ENCODE peak calls at places on chromosomes 7 and 10, in five cellular contexts. T is A549, D is IMR-90, I is GM12878, E is K562. H is an unnamed sample.

GRCh38 chr10:122029503-122030199 is 40.7 kb downstream of the TACC2 start:
- DNase-seq in T (peak; percentile 53), D (no peak), I (no peak), E (no peak), H (no peak)

GRCh38 chr7:130595986-130596385 is 72.6 kb downstream of the COPG2 start:
- DNase-seq in T (peak; percentile 3), D (peak; percentile 2), I (no peak), E (no peak), H (no peak)

GRCh38 chr10:7484456-7485266 is 73.8 kb upstream of the SFMBT2 start:
- DNase-seq in T (no peak), D (no peak), I (peak; percentile 91), E (no peak), H (peak; percentile 47)

GRCh38 chr7:116216956-116217570 is 6.7 kb downstream of the TES start:
- DNase-seq in T (peak; percentile 39), D (peak; percentile 61), I (no peak), E (no peak), H (no peak)

GRCh38 chr10:115129752-115130151 is 36.6 kb downstream of the ATRNL1 start:
- DNase-seq in T (peak; percentile 23), D (peak; percentile 37), I (no peak), E (no peak), H (peak; percentile 13)

GRCh38 chr7:82323806-82324205 is 119.8 kb downstream of the CACNA2D1 start:
- DNase-seq in T (no peak), D (peak; percentile 38), I (no peak), E (no peak), H (no peak)

GRCh38 chr7:64559206-64559605 is 3.7 kb downstream of the ZNF680 start:
- DNase-seq in T (peak; percentile 29), D (no peak), I (no peak), E (no peak), H (no peak)

GRCh38 chr10:51999089-51999488 is 299.7 kb upstream of the CSTF2T start:
- DNase-seq in T (no peak), D (no peak), I (no peak), E (no peak), H (peak; percentile 12)

GRCh38 chr7:89998554-89998953 is 155.7 kb upstream of the STEAP1 start:
- DNase-seq in T (no peak), D (no peak), I (no peak), E (no peak), H (no peak)

GRCh38 chr7:124399941-124400340 is 365.7 kb downstream of the GPR37 start:
- DNase-seq in T (no peak), D (no peak), I (no peak), E (no peak), H (no peak)

GRCh38 chr7:83001362-83002040 is 161.2 kb downstream of the PCLO start:
- DNase-seq in T (no peak), D (no peak), I (no peak), E (no peak), H (no peak)

GRCh38 chr7:39741942-39742623 is 118.7 kb downstream of the RALA start:
- DNase-seq in T (peak; percentile 75), D (peak; percentile 41), I (no peak), E (peak; percentile 50), H (peak; percentile 37)

GRCh38 chr10:124728071-124728829 is 15.9 kb downstream of the FAM53B start:
- DNase-seq in T (no peak), D (peak; percentile 46), I (no peak), E (no peak), H (no peak)

GRCh38 chr7:107133396-107133795 is 35.4 kb upstream of the HBP1 start:
- DNase-seq in T (no peak), D (no peak), I (no peak), E (no peak), H (no peak)

GRCh38 chr10:7986851-7987250 is 67.6 kb upstream of the GATA3 start:
- DNase-seq in T (no peak), D (peak; percentile 58), I (no peak), E (no peak), H (no peak)

GRCh38 chr10:91536101-91536500 is 96.8 kb downstream of the PPP1R3C start:
- DNase-seq in T (no peak), D (peak; percentile 72), I (no peak), E (no peak), H (no peak)

GRCh38 chr7:115585015-115585655 is 445.4 kb downstream of the TFEC start:
- DNase-seq in T (peak; percentile 15), D (peak; percentile 29), I (no peak), E (no peak), H (no peak)

GRCh38 chr7:155807805-155808550 is 4.3 kb downstream of the SHH start:
- DNase-seq in T (no peak), D (no peak), I (no peak), E (no peak), H (no peak)

GRCh38 chr10:93032105-93032808 is 28.3 kb upstream of the CYP26C1 start:
- DNase-seq in T (no peak), D (no peak), I (no peak), E (no peak), H (no peak)

GRCh38 chr7:116527521-116527920 is 2.7 kb downstream of the CAV1 start:
- DNase-seq in T (no peak), D (peak; percentile 56), I (no peak), E (no peak), H (no peak)

GRCh38 chr10:67492317-67493019 is 203.5 kb downstream of the CTNNA3 start:
- DNase-seq in T (peak; percentile 34), D (peak; percentile 1), I (no peak), E (no peak), H (no peak)

GRCh38 chr7:43954524-43955228 is 28.4 kb downstream of the UBE2D4 start:
- DNase-seq in T (peak; percentile 65), D (peak; percentile 75), I (peak; percentile 7), E (peak; percentile 51), H (peak; percentile 81)

GRCh38 chr10:102850025-102850518 is 4.0 kb upstream of the BORCS7 start:
- DNase-seq in T (no peak), D (no peak), I (no peak), E (no peak), H (no peak)
- TF ChIP-seq RCOR1 in T (no peak), D (no peak), I (no peak), E (no peak), H (no peak)

GRCh38 chr10:5641501-5641900 is 24.9 kb downstream of the ASB13 start:
- DNase-seq in T (no peak), D (no peak), I (no peak), E (no peak), H (no peak)
- TF ChIP-seq RFX5 in T (no peak), D (no peak), I (no peak), E (no peak), H (no peak)

GRCh38 chr10:3783313-3783689 is 1.7 kb downstream of the KLF6 start:
- DNase-seq in T (peak; percentile 48), D (peak; percentile 86), I (peak; percentile 60), E (no peak), H (peak; percentile 73)
- TF ChIP-seq RCOR1 in T (no peak), D (no peak), I (no peak), E (no peak), H (no peak)

DNA sequence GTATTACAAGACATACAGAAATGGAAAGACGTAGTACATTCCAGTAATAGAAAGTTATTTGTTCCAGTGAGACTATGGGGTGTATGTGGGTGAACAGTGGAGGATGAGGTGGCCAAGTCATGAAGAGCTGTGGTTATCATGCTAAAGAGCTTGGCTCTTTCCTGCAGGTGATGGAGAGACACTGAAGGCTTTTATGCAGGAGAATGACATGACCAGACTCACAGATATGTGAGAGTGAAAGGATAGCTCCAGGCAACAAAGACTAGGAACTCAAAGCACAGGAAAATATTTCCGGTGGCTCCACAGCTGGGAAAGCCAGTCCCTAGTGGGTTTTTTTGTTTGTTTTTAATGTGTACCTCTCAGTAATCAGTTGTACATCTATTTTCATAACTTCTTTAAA is 133.5 kb downstream of the TSPAN12 start:
- DNase-seq in T (no peak), D (no peak), I (no peak), E (no peak), H (no peak)
- TF ChIP-seq RFX5 in T (no peak), D (no peak), I (no peak), E (no peak), H (no peak)

DNA sequence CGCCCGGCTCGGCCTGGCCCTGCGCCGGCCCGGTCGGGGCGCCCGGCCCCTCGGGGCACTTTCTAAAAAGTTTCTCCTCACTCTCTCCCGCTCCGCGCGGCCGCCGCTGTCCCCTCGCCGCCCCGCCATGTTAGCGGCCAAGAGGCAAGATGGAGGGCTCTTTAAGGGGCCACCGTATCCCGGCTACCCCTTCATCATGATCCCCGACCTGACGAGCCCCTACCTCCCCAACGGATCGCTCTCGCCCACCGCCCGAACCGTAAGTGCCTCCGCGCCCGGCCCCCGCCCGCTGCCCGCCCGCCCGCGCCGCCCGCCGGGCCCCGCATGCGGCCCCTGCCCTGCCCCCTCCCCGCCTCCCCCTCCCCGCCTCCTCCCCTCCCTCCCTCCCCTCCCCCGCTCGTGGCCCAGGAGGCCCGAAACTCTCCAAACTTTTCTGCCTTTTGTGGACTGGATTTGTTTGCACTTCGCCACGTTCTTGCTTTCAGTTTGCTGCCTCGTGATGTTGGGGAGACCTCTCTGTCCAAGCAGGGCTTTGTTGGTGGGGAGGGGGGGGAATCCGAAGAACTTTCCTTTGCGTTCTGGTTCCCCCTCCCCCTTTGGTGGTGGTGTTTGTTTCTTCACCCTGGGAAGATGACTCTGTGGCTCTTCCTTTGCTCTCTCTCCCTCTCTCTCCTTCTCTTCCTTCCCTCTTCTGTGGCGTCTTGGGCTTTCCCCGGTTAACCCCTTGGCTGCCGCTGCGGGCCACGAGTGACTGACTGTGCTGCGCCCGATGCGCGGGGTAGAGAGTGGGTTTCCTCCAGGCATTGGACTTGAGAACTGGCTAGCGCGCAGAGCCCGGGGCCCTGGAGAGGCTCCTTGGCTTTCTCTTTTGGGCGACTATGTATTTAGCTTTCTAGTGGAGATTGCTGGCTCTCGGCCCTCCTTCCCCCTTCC is 1.6 kb downstream of the TCF7L2 start:
- DNase-seq in T (peak; percentile 91), D (peak; percentile 84), I (no peak), E (peak; percentile 50), H (peak; percentile 75)
- TF ChIP-seq RCOR1 in T (no peak), D (no peak), I (no peak), E (no peak), H (no peak)

GRCh38 chr7:92357260-92357659 is 90.0 kb upstream of the GATAD1 start:
- DNase-seq in T (no peak), D (no peak), I (no peak), E (no peak), H (no peak)

GRCh38 chr7:92354214-92354613 is 93.1 kb upstream of the GATAD1 start:
- DNase-seq in T (no peak), D (no peak), I (no peak), E (no peak), H (no peak)

GRCh38 chr7:92352009-92352408 is 95.3 kb upstream of the GATAD1 start:
- DNase-seq in T (no peak), D (no peak), I (no peak), E (no peak), H (no peak)
- TF ChIP-seq RFX5 in T (no peak), D (no peak), I (no peak), E (no peak), H (no peak)

GRCh38 chr7:112173214-112173905 is 32.8 kb downstream of the DOCK4 start:
- DNase-seq in T (no peak), D (no peak), I (no peak), E (no peak), H (no peak)
- TF ChIP-seq RCOR1 in T (no peak), D (no peak), I (no peak), E (no peak), H (no peak)

GRCh38 chr10:2207246-2207922 is 470.1 kb upstream of the ADARB2 start:
- DNase-seq in T (no peak), D (no peak), I (no peak), E (peak; percentile 67), H (no peak)
- TF ChIP-seq RFX5 in T (no peak), D (no peak), I (no peak), E (no peak), H (no peak)